ENCODE peak calls at places on chromosomes 5 and 9, in seven cellular contexts. Q is HFF-Myc, V is AG04450, R is astrocyte of the cerebellum, D is GM12878, N is MM.1S, P is right cardiac atrium. W is an unnamed sample.
A peak's percentile ranks its signal among the peaks of the same experiment; 100 is the strongest.

GRCh38 chr9:129109952-129110739 is 447 bp downstream of the CRAT start:
- DNase-seq in Q (no peak), V (no peak), R (no peak), D (no peak), N (no peak), P (peak; percentile 60), W (no peak)

GRCh38 chr5:95738069-95738468 is 6.9 kb downstream of the RHOBTB3 start:
- DNase-seq in Q (no peak), V (no peak), R (no peak), D (no peak), N (no peak), P (no peak), W (no peak)

GRCh38 chr9:124257070-124257864 is 482 bp upstream of the NEK6 start:
- DNase-seq in Q (no peak), V (no peak), R (no peak), D (no peak), N (no peak), P (no peak), W (no peak)

GRCh38 chr5:75156585-75156984 is 80.1 kb downstream of the ANKRD31 start:
- DNase-seq in Q (no peak), V (no peak), R (no peak), D (no peak), N (no peak), P (no peak), W (no peak)

GRCh38 chr5:168887931-168888330 is 308.8 kb upstream of the PANK3 start:
- DNase-seq in Q (no peak), V (no peak), R (no peak), D (no peak), N (no peak), P (no peak), W (no peak)

GRCh38 chr9:127896395-127897193 is 2.8 kb downstream of the ST6GALNAC6 start:
- DNase-seq in Q (no peak), V (no peak), R (no peak), D (no peak), N (no peak), P (no peak), W (no peak)

GRCh38 chr9:124386201-124386600 is 29.0 kb downstream of the PSMB7 start:
- DNase-seq in Q (no peak), V (no peak), R (no peak), D (no peak), N (no peak), P (no peak), W (no peak)

GRCh38 chr5:139810341-139811075 is 14.9 kb downstream of the PSD2 start:
- DNase-seq in Q (no peak), V (no peak), R (no peak), D (no peak), N (no peak), P (no peak), W (no peak)

GRCh38 chr5:132298813-132299212 is 4.6 kb downstream of the SLC22A4 start:
- DNase-seq in Q (no peak), V (no peak), R (no peak), D (no peak), N (no peak), P (no peak), W (no peak)

GRCh38 chr5:160118349-160119141 is 705 bp downstream of the PWWP2A start:
- DNase-seq in Q (no peak), V (no peak), R (no peak), D (no peak), N (peak; percentile 46), P (peak; percentile 64), W (no peak)
- H3K4me3 ChIP-seq in Q (peak overlapping the region; percentile 86), V (peak overlapping the region; percentile 92), R (peak overlapping the region; percentile 90), D (peak overlapping the region; percentile 92), N (peak overlapping the region; percentile 91), P (peak overlapping the region; percentile 68), W (peak overlapping the region; percentile 93)

DNA sequence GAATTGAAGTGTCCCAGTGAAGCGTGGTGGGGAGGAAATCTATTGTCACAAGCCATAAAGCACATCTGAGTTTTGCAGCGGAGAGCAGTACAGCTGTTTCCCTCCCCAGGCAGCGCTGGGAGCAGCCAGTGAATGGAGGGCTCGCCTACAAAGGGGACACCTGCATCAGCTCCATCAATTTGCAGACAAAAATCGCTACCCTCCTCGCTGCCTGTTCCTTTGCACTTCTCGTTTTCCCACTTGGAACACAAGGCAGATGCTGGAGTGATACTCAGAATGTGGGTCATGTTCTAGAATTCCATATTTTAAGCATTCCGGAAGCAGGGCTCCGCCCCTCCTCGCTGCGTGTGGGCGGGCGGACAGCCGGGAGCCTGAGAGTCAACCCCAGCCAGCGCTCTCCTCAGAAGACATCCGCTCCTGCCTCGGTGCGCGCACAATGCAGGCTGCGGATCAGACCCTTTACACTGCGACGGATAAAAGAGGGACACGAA is 92.1 kb downstream of the LMNB1 start:
- DNase-seq in Q (no peak), V (no peak), R (no peak), D (no peak), N (no peak), P (peak; percentile 49), W (no peak)
- H3K4me3 ChIP-seq in Q (peak overlapping the region; percentile 7), V (peak overlapping the region; percentile 41), R (peak overlapping the region; percentile 26), D (peak overlapping the region; percentile 12), N (no peak overlapping the region), P (no peak overlapping the region), W (peak overlapping the region; percentile 49)

DNA sequence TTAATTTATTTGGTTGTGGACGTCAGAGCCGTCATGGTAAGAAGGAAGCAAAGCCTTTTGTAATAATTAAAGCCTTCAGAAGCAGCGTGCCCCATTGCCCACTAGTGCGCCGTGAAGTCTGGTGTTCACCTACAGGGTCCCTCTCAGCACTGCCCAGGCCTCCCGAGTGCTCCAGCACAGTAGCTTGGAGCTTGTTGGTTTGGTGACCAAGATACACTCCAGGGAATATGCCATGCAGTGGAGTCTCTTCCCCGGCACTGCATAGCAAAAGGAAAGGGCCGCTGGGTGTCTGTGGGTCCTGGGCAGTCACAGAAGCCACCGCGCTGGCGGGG is 478 bp upstream of the SYK start:
- DNase-seq in Q (no peak), V (no peak), R (no peak), D (no peak), N (no peak), P (no peak), W (no peak)
- H3K4me3 ChIP-seq in Q (no peak overlapping the region), V (no peak overlapping the region), R (no peak overlapping the region), D (peak overlapping the region; percentile 81), N (peak overlapping the region; percentile 83), P (peak overlapping the region; percentile 8), W (peak overlapping the region; percentile 65)

GRCh38 chr5:91311697-91312501 is 71.2 kb downstream of the ARRDC3 start:
- DNase-seq in Q (peak; percentile 98), V (peak; percentile 96), R (peak; percentile 99), D (peak; percentile 71), N (peak; percentile 96), P (peak; percentile 82), W (peak; percentile 97)
- H3K4me3 ChIP-seq in Q (no peak overlapping the region), V (no peak overlapping the region), R (no peak overlapping the region), D (no peak overlapping the region), N (peak overlapping the region; percentile 0), P (no peak overlapping the region), W (no peak overlapping the region)

GRCh38 chr5:41772071-41772470 is 98.2 kb downstream of the OXCT1 start:
- DNase-seq in Q (no peak), V (no peak), R (no peak), D (no peak), N (no peak), P (no peak), W (no peak)

GRCh38 chr5:41773799-41774198 is 96.4 kb downstream of the OXCT1 start:
- DNase-seq in Q (no peak), V (no peak), R (no peak), D (no peak), N (no peak), P (no peak), W (no peak)

GRCh38 chr5:41772785-41773442 is 97.3 kb downstream of the OXCT1 start:
- DNase-seq in Q (no peak), V (no peak), R (no peak), D (no peak), N (no peak), P (no peak), W (no peak)

GRCh38 chr5:41778410-41778809 is 91.8 kb downstream of the OXCT1 start:
- DNase-seq in Q (no peak), V (no peak), R (no peak), D (no peak), N (no peak), P (no peak), W (no peak)

DNA sequence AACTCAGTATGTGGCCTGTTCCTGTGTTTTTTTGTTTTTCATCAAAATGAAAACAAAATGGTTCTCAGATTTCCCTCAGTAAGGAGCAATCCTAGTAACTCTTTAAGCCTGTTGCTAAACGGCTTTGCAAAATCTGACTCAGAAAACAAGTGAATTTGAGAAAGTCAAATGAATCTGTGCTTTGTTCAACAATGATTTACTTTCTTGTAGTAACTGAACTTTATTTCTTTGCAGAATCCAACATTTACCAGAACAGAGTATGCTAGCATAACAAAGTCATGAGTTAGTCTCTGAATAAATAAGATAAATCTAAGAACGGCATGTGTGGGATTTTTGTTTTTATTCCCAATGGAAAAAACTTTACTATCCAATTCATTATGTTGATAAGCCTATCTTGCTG is 93.8 kb downstream of the OXCT1 start:
- DNase-seq in Q (no peak), V (peak; percentile 6), R (no peak), D (no peak), N (no peak), P (no peak), W (peak; percentile 49)
- H3K4me3 ChIP-seq in Q (no peak overlapping the region), V (no peak overlapping the region), R (no peak overlapping the region), D (no peak overlapping the region), N (no peak overlapping the region), P (no peak overlapping the region), W (no peak overlapping the region)

GRCh38 chr5:150758534-150759333 is at the start of gene DCTN4:
- DNase-seq in Q (peak; percentile 98), V (peak; percentile 98), R (peak; percentile 98), D (peak; percentile 98), N (peak; percentile 99), P (peak; percentile 97), W (peak; percentile 97)
- H3K4me3 ChIP-seq in Q (peak within 1 kb of the TSS; percentile 81), V (peak within 1 kb of the TSS; percentile 88), R (peak within 1 kb of the TSS; percentile 65), D (peak within 1 kb of the TSS; percentile 95), N (peak within 1 kb of the TSS; percentile 70), P (peak within 1 kb of the TSS; percentile 82), W (peak within 1 kb of the TSS; percentile 72)

DNA sequence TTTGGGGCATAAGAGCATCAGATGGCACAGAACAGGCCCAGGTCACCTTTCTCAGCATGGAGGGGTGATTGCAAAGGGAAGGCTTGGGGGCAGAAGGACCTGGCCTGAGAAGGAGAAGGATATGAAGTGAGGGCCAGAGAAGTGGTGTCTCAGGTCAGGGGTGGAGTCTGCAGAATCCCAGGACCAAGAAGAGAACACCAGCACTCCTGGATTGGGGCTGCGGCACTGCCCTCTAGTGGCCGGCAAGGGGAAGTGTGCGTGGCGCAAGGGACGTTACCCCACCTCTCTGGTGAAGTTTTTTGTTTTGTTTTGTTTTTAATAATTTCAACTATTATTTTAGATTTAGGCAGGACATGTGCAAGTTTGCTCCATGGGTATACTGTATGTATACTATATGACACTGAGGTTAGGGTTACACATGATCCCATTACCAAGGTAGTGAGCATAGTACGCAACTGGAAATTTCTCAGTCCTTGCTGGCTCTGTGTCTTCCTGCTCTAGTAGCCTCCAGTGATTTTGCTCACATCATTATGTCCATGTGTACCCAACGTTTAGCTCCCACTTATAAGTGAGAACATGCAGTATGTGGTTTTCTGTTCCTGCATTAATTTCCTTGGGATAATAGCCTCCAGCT is 1548.6 kb downstream of the EFNA5 start:
- DNase-seq in Q (peak; percentile 4), V (no peak), R (no peak), D (no peak), N (peak; percentile 56), P (peak; percentile 11), W (no peak)
- H3K4me3 ChIP-seq in Q (no peak overlapping the region), V (no peak overlapping the region), R (no peak overlapping the region), D (no peak overlapping the region), N (no peak overlapping the region), P (no peak overlapping the region), W (no peak overlapping the region)

GRCh38 chr5:141651728-141652105 is 499 bp upstream of the FCHSD1 start:
- DNase-seq in Q (no peak), V (no peak), R (no peak), D (no peak), N (no peak), P (no peak), W (no peak)
- H3K4me3 ChIP-seq in Q (peak overlapping the region; percentile 63), V (peak overlapping the region; percentile 85), R (peak overlapping the region; percentile 80), D (peak overlapping the region; percentile 85), N (peak overlapping the region; percentile 70), P (peak overlapping the region; percentile 49), W (peak overlapping the region; percentile 89)